ENCODE peak calls at places on chromosomes 12 and 14, in six cellular contexts. M, C, U, D, P and F are unnamed samples.

GRCh38 chr12:126930234-126930633 is 1336.7 kb upstream of the TMEM132C start:
- DNase-seq in D (no peak), P (no peak), M (no peak), C (no peak), U (no peak), F (no peak)

GRCh38 chr12:14367097-14367661 is 1.7 kb downstream of the ATF7IP start:
- DNase-seq in C (no peak), M (peak), D (no peak), P (peak), U (no peak), F (no peak)

GRCh38 chr12:19802915-19803314 is 363.6 kb downstream of the AEBP2 start:
- DNase-seq in D (no peak), M (no peak), U (no peak), P (no peak), C (no peak), F (no peak)

GRCh38 chr12:103456006-103456405 is 39.8 kb downstream of the C12orf42 start:
- DNase-seq in C (no peak), D (no peak), M (no peak), U (no peak), P (no peak), F (no peak)

GRCh38 chr14:104659764-104660523 is 29.5 kb upstream of the INF2 start:
- DNase-seq in D (no peak), C (no peak), P (no peak), M (no peak), U (no peak), F (no peak)

GRCh38 chr14:74973003-74973614 is 17.7 kb upstream of the PGF start:
- DNase-seq in U (peak), C (no peak), D (no peak), M (peak), P (no peak), F (no peak)

GRCh38 chr12:108832730-108833354 is 24.5 kb downstream of the SSH1 start:
- DNase-seq in M (peak), C (peak), U (no peak), P (peak), D (no peak), F (no peak)

GRCh38 chr12:82817368-82817767 is 130.7 kb downstream of the TMTC2 start:
- DNase-seq in M (no peak), U (no peak), D (no peak), C (no peak), P (peak), F (no peak)

GRCh38 chr12:53561590-53561953 is 54.3 kb upstream of the NPFF start:
- DNase-seq in C (peak), M (peak), P (peak), U (no peak), D (no peak), F (peak)

GRCh38 chr14:104749958-104750529 is 2.9 kb upstream of the SIVA1 start:
- DNase-seq in P (peak), M (no peak), C (peak), U (no peak), D (no peak), F (no peak)

GRCh38 chr14:63438065-63438757 is 105.0 kb downstream of the PPP2R5E start:
- DNase-seq in P (peak), M (peak), C (peak), U (peak), D (no peak), F (peak)
- TF ChIP-seq CTCF in P (peak), M (peak), C (peak), U (no peak), D (no peak), F (peak)

DNA sequence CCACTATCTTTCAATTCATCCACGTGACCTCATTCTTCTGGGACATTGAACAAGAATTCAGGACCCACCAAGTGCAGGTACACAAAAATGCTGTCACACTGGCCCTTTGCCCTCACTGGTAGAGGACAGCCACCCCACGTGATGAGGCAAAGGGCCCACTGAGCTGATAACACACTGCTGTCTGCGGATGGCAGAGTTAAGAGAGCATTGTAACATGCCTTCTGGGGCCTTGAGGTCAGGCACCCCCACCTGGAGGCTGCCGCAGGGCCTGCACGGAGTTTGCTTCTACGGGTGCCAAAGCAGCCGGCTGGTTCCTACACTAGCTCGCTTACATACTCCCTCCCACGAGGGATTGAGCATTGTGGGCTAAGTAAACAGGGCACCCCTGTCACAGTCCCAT is 101.0 kb downstream of the LRIG3 start:
- DNase-seq in U (no peak), D (no peak), C (no peak), M (no peak), P (no peak), F (no peak)
- TF ChIP-seq CTCF in U (no peak), D (no peak), C (no peak), M (no peak), P (no peak), F (no peak)

DNA sequence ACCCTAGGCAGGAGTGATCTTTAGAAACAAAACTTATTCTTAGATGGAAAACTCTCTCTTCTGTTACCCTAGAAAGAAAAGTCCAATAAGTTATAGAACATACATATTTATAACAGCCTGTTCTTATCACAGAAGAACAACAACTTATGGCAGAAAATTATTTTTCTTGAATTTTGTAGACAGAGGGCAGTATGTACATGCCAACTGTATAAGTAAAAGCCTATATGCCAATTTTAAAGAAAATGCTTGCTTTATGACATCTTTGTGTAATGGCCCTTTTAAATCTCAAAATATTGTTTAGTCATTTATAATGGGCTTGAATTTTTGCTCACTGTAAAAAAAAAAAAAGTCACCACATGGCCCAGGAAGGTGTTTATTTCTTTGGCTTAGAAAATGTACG is 38.2 kb upstream of the GRIP1 start:
- DNase-seq in C (no peak), D (no peak), P (peak), M (no peak), U (no peak), F (no peak)
- TF ChIP-seq CTCF in C (no peak), D (no peak), P (no peak), M (no peak), U (no peak), F (no peak)

DNA sequence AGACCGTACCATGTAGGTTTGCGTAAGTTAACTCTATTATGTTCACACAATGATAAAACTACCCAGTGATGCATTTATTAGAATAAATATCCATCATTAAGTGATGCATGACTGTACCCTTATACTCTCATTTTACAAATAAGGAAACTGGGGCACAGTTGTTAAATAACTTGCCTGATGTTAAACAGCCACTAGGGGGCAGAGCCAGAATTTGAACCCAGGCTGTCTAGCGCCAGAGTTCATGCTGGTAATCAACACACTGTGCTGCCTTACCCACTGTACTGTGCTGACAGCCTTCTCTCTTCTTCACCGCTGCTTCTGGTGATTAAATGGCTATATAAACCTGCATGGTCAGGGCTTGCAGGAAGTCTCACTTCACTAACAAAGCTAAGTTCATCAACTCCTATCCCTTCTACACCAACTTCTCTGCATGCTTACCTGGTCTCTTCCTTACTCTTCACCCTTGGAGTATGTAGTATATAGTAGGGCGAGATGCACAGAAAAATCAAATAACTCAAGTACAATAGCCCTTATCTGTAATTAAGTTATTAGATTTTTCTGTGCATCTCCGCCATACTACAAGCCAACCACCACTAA is 43.6 kb upstream of the APPL2 start:
- DNase-seq in U (no peak), C (no peak), P (peak), D (peak), M (peak), F (no peak)
- TF ChIP-seq CTCF in U (peak), C (peak), P (peak), D (peak), M (peak), F (peak)

GRCh38 chr14:54906075-54906474 is 3.4 kb upstream of the GCH1 start:
- DNase-seq in U (no peak), P (no peak), C (no peak), D (no peak), M (no peak), F (no peak)

GRCh38 chr14:54908230-54908629 is 5.6 kb upstream of the GCH1 start:
- DNase-seq in C (no peak), P (no peak), D (no peak), M (no peak), U (no peak), F (no peak)

GRCh38 chr14:54901380-54902142 is 1.1 kb downstream of the GCH1 start:
- DNase-seq in M (no peak), U (no peak), P (no peak), D (no peak), C (no peak), F (no peak)

GRCh38 chr14:54902143-54902520 is 494 bp downstream of the GCH1 start:
- DNase-seq in U (peak), M (peak), C (no peak), D (peak), P (peak), F (no peak)

GRCh38 chr14:54902521-54903420 is at the start of gene GCH1:
- DNase-seq in D (peak), P (peak), M (peak), U (peak), C (no peak), F (no peak)
- TF ChIP-seq CTCF in D (peak), P (peak), M (peak), U (peak), C (peak), F (peak)

GRCh38 chr14:23281247-23281646 is 4.7 kb downstream of the HOMEZ start:
- DNase-seq in U (no peak), M (no peak), C (no peak), P (no peak), D (no peak), F (no peak)

GRCh38 chr14:23285530-23286019 is 357 bp downstream of the HOMEZ start:
- DNase-seq in C (no peak), M (no peak), D (no peak), U (no peak), P (peak), F (no peak)

GRCh38 chr14:23286904-23287479 is 1.1 kb upstream of the HOMEZ start:
- DNase-seq in M (peak), P (peak), D (no peak), C (no peak), U (no peak), F (no peak)

GRCh38 chr14:23284654-23285529 is 1.0 kb downstream of the HOMEZ start:
- DNase-seq in P (peak), D (no peak), U (no peak), M (peak), C (no peak), F (no peak)

DNA sequence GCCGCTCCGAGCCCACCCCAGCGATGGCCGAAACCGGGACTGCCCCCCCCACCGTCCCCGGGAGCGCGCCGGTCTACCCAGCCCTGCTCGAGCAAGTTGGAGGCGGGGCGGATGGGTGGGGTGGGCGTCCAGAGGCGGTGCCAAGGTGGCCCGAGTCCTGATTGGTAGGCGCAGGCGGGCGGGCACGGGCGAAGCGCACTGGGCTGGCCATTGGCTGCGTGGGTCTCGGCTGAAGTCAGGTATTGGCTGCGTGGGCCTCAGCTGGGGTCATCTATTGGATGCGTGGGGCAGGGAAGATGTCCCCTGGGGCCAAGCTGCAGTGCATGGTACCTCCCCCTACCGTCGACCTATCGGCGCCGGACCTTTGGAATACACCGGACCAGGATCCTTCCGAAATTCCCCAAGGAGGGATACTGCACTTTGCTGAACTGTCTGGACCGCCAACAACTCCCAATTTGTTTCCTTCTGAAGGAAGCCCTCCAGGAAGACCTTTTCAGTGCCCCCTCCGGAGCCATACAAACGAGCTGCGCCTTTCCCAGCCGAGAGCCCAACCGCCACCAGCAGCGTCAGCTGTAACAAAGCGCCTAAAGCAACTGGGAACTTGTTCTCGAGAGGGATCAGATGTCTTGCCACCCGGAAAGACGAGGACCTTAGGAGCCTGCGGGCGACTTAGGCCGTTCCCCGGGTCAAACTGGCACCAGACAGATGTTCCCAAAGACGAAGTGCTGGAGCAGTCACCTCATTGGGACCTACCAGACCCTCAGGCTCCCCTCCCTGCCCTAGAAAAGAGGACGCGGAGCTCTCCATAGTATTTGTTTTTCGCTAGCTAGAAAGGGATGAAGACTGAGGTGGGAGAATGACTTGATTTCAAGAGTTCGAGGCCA is at the start of gene HOMEZ:
- DNase-seq in M (peak), P (peak), U (peak), D (peak), C (peak), F (peak)
- TF ChIP-seq CTCF in M (peak), P (no peak), U (peak), D (no peak), C (no peak), F (no peak)

GRCh38 chr12:13161172-13161571 is 35.4 kb upstream of the EMP1 start:
- DNase-seq in U (no peak), P (no peak), M (no peak), C (no peak), D (no peak), F (no peak)
- TF ChIP-seq CTCF in U (no peak), P (peak), M (peak), C (peak), D (no peak), F (peak)

DNA sequence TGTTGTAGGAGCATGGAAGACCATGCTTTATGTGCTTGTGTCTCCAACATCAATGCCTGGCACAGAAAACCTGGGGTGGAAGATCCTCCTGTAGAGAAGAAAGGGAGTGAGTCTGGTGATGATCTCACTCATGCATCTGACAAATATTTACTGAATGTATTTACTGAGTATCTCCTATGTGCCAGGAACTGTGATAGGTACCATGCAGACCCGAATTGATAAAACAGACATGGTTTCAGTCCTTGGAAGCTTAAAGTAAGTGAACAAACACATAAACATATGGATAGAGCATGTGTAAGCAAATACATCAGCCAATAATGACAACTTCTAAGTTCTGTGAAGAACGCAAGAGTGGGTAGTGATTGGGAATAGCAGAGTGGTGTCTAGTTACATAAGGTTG is 117.0 kb upstream of the CCDC198 start:
- DNase-seq in U (no peak), M (no peak), C (no peak), D (no peak), P (no peak), F (no peak)
- TF ChIP-seq CTCF in U (no peak), M (no peak), C (no peak), D (no peak), P (no peak), F (no peak)